ENCODE peak calls at places on chromosomes 16 and 17, in four cellular contexts. T is upper lobe of right lung; E is tibial nerve; J is naive thymus-derived CD4-positive, alpha-beta T cell. O is an unnamed sample.

GRCh38 chr17:34820166-34820920 is 140.9 kb downstream of the CCT6B start:
- DNase-seq in E (no peak), J (no peak), T (no peak), O (no peak)

GRCh38 chr16:50887500-50887899 is 145.6 kb downstream of the CYLD start:
- DNase-seq in E (no peak), T (no peak), J (no peak), O (no peak)

GRCh38 chr17:16516594-16517018 is 24.6 kb upstream of the LRRC75A start:
- DNase-seq in T (no peak), E (no peak), J (no peak), O (no peak)

GRCh38 chr17:79126139-79126538 is 51.5 kb downstream of the ENGASE start:
- DNase-seq in E (no peak), J (no peak), T (no peak), O (no peak)

GRCh38 chr17:19024101-19025078 is 19.8 kb upstream of the FAM83G start:
- DNase-seq in T (peak), E (no peak), J (no peak), O (no peak)

GRCh38 chr17:58284613-58285421 is 4.1 kb upstream of the MPO start:
- DNase-seq in T (peak), E (no peak), J (no peak), O (peak)

GRCh38 chr17:41575336-41575735 is 3.5 kb upstream of the KRT9 start:
- DNase-seq in J (no peak), E (no peak), T (no peak), O (no peak)

GRCh38 chr17:44367219-44367618 is 3.6 kb upstream of the FAM171A2 start:
- DNase-seq in J (no peak), T (no peak), E (no peak), O (no peak)

GRCh38 chr17:55133583-55133982 is 131.2 kb upstream of the HLF start:
- DNase-seq in J (no peak), T (no peak), E (no peak), O (no peak)

GRCh38 chr17:49783051-49783715 is 5.3 kb upstream of the KAT7 start:
- DNase-seq in T (no peak), J (no peak), E (no peak), O (no peak)

GRCh38 chr17:37821025-37821713 is 76.3 kb upstream of the HNF1B start:
- DNase-seq in E (no peak), T (no peak), J (no peak), O (no peak)

GRCh38 chr16:30805370-30806169 is 18.6 kb upstream of the ZNF629 start:
- DNase-seq in J (peak), E (peak), T (peak), O (peak)

GRCh38 chr16:14242769-14243168 is 171.7 kb downstream of the MRTFB start:
- DNase-seq in T (no peak), E (no peak), J (no peak), O (no peak)

GRCh38 chr16:51053805-51054204 is 97.3 kb downstream of the SALL1 start:
- DNase-seq in J (no peak), E (no peak), T (no peak), O (no peak)

GRCh38 chr16:3171181-3171854 is 16.7 kb upstream of the OR1F1 start:
- DNase-seq in E (no peak), J (peak), T (no peak), O (no peak)

GRCh38 chr16:3173892-3174617 is 13.9 kb upstream of the OR1F1 start:
- DNase-seq in J (no peak), T (no peak), E (no peak), O (no peak)

GRCh38 chr16:3174618-3175148 is 13.3 kb upstream of the OR1F1 start:
- DNase-seq in T (no peak), J (no peak), E (no peak), O (no peak)

GRCh38 chr16:3170440-3171180 is 17.4 kb upstream of the OR1F1 start:
- DNase-seq in E (no peak), J (no peak), T (no peak), O (no peak)

GRCh38 chr16:3171855-3172593 is 16.0 kb upstream of the OR1F1 start:
- DNase-seq in T (no peak), E (no peak), J (peak), O (no peak)
- H3K4me3 ChIP-seq in T (no peak), E (no peak), J (peak), O (peak)

GRCh38 chr17:69951058-69951457 is 124.0 kb upstream of the KCNJ16 start:
- DNase-seq in T (no peak), J (no peak), E (no peak), O (no peak)
- H3K4me3 ChIP-seq in T (no peak), J (no peak), E (no peak), O (no peak)

GRCh38 chr17:28371245-28372202 is at the start of gene SARM1:
- DNase-seq in E (peak), T (peak), J (peak), O (peak)

GRCh38 chr17:28370744-28371103 is 617 bp upstream of the VTN start:
- DNase-seq in J (no peak), T (no peak), E (no peak), O (no peak)

GRCh38 chr17:28372203-28372944 is 880 bp downstream of the SARM1 start:
- DNase-seq in J (no peak), T (peak), E (no peak), O (no peak)

GRCh38 chr17:28370035-28370743 is at the start of gene VTN:
- DNase-seq in J (no peak), E (no peak), T (peak), O (no peak)

GRCh38 chr17:28372945-28373274 is 1.4 kb downstream of the SARM1 start:
- DNase-seq in T (peak), J (no peak), E (no peak), O (no peak)
- H3K4me3 ChIP-seq in T (peak), J (peak), E (peak), O (no peak)

GRCh38 chr17:80845863-80846671 is 145.6 kb upstream of the CHMP6 start:
- DNase-seq in J (no peak), T (peak), E (no peak), O (no peak)
- H3K4me3 ChIP-seq in J (no peak), T (no peak), E (no peak), O (no peak)

O was measured in breast epithelium.